ENCODE peak calls at places on chromosomes 12 and 14, in nine cellular contexts. M is heart right ventricle; Q is activated naive CD4-positive, alpha-beta T cell; X is activated CD4-positive, alpha-beta T cell treated with anti-CD3 and anti-CD28 coated beads, Interleukin-2, amount 10 ng/mL, durations not matched to agents 24 days and 14 days; P is HFFc6; D is stimulated activated CD4-positive, alpha-beta T cell treated with anti-CD3 and anti-CD28 coated beads, Interleukin-1b, Interleukin-23, amount 100 ng/mL, for 24 hours; F is stromal cell of bone marrow; W is naive thymus-derived CD8-positive, alpha-beta T cell; T is CD8-positive, alpha-beta memory T cell. N is an unnamed sample.

GRCh38 chr12:81078469-81079196 is 754 bp downstream of the ACSS3 start:
- DNase-seq in X (no peak), T (no peak), W (no peak), M (peak; percentile 45), F (peak; percentile 39), Q (no peak), P (peak; percentile 0), D (no peak), N (no peak)

GRCh38 chr12:109744991-109745942 is 31.6 kb downstream of the FAM222A start:
- DNase-seq in X (no peak), M (no peak), Q (no peak), W (no peak), D (no peak), F (no peak), P (no peak), T (no peak), N (no peak)

GRCh38 chr12:124359671-124360581 is 65.0 kb downstream of the RFLNA start:
- DNase-seq in M (peak; percentile 88), W (no peak), F (no peak), T (no peak), D (no peak), P (no peak), Q (no peak), X (no peak), N (no peak)

GRCh38 chr14:101909371-101910096 is 54.8 kb upstream of the DYNC1H1 start:
- DNase-seq in Q (no peak), D (no peak), W (no peak), T (no peak), F (no peak), M (no peak), X (no peak), P (no peak), N (no peak)

GRCh38 chr14:51401756-51402155 is 161.7 kb downstream of the TMX1 start:
- DNase-seq in W (no peak), M (no peak), T (no peak), P (no peak), X (no peak), F (no peak), Q (no peak), D (no peak), N (no peak)

GRCh38 chr14:70317969-70318634 is 41.4 kb downstream of the COX16 start:
- DNase-seq in X (no peak), T (no peak), Q (no peak), F (peak; percentile 28), P (peak; percentile 64), W (no peak), M (peak; percentile 27), D (no peak), N (no peak)

GRCh38 chr12:92624236-92624635 is 78.6 kb upstream of the PLEKHG7 start:
- DNase-seq in X (no peak), P (peak; percentile 64), M (no peak), F (no peak), Q (no peak), T (no peak), W (no peak), D (no peak), N (no peak)

GRCh38 chr12:113039911-113040425 is 16.6 kb upstream of the DTX1 start:
- DNase-seq in M (no peak), D (no peak), W (no peak), F (no peak), X (no peak), P (no peak), Q (no peak), T (no peak), N (no peak)

GRCh38 chr12:5260591-5261086 is 171.3 kb upstream of the NTF3 start:
- DNase-seq in M (no peak), P (no peak), F (no peak), Q (no peak), D (no peak), T (no peak), W (no peak), X (no peak), N (no peak)

GRCh38 chr12:132713123-132713522 is 2.5 kb downstream of the PGAM5 start:
- DNase-seq in D (no peak), X (no peak), Q (no peak), M (no peak), W (no peak), F (no peak), T (no peak), P (no peak), N (no peak)

GRCh38 chr12:90978117-90978770 is 23.3 kb upstream of the CCER1 start:
- DNase-seq in M (peak; percentile 15), D (no peak), P (peak; percentile 79), F (peak; percentile 65), T (no peak), Q (no peak), X (no peak), W (peak; percentile 7), N (peak; percentile 34)

GRCh38 chr14:35114036-35114435 is 7.8 kb downstream of the PPP2R3C start:
- DNase-seq in T (no peak), F (no peak), D (no peak), W (no peak), X (no peak), Q (no peak), M (no peak), P (peak; percentile 37), N (no peak)

GRCh38 chr14:65302571-65303184 is 109.9 kb upstream of the FUT8 start:
- DNase-seq in F (no peak), T (no peak), D (no peak), P (no peak), W (peak; percentile 23), M (no peak), Q (no peak), X (peak; percentile 82), N (no peak)

N was measured in CD4-positive, CD25-positive, alpha-beta regulatory T cell.